ENCODE peak calls at places on chromosomes 2 and 18, in four cellular contexts. W, K, H and S are unnamed samples.
A peak's percentile ranks its signal among the peaks of the same experiment; 100 is the strongest.

GRCh38 chr18:46264255-46264654 is 160.1 kb downstream of the HAUS1 start:
- DNase-seq in W (peak; percentile 26), K (no peak), H (no peak), S (no peak)

GRCh38 chr2:158781562-158781961 is 13.6 kb upstream of the DAPL1 start:
- DNase-seq in W (peak; percentile 81), K (peak; percentile 64), H (peak; percentile 37), S (no peak)

GRCh38 chr2:25000503-25001328 is 29.0 kb upstream of the DNAJC27 start:
- DNase-seq in W (no peak), K (no peak), H (peak; percentile 68), S (no peak)

GRCh38 chr2:150339282-150339681 is 148.2 kb downstream of the RND3 start:
- DNase-seq in W (no peak), K (no peak), H (peak; percentile 10), S (no peak)

GRCh38 chr2:191757256-191757655 is 79.3 kb downstream of the NABP1 start:
- DNase-seq in W (no peak), K (no peak), H (no peak), S (no peak)

GRCh38 chr2:233413529-233414272 is 59.4 kb downstream of the DGKD start:
- DNase-seq in W (no peak), K (peak; percentile 42), H (peak; percentile 46), S (no peak)

GRCh38 chr18:28003451-28003850 is 173.5 kb downstream of the CDH2 start:
- DNase-seq in W (no peak), K (no peak), H (peak; percentile 68), S (no peak)

GRCh38 chr2:150188177-150188576 is 299.3 kb downstream of the RND3 start:
- DNase-seq in W (no peak), K (peak; percentile 21), H (no peak), S (no peak)

GRCh38 chr2:24272907-24273306 is 87.4 kb downstream of the ITSN2 start:
- DNase-seq in W (no peak), K (no peak), H (no peak), S (no peak)

GRCh38 chr18:27581261-27581904 is 396.3 kb upstream of the CHST9 start:
- DNase-seq in W (no peak), K (no peak), H (no peak), S (no peak)

GRCh38 chr2:43605079-43605655 is 9.3 kb upstream of the THADA start:
- DNase-seq in W (peak; percentile 76), K (no peak), H (peak; percentile 72), S (no peak)

GRCh38 chr18:6750411-6750810 is 20.9 kb downstream of the ARHGAP28 start:
- DNase-seq in W (no peak), K (no peak), H (no peak), S (no peak)

GRCh38 chr2:217049931-217050330 is 190.1 kb upstream of the TNP1 start:
- DNase-seq in W (no peak), K (no peak), H (no peak), S (no peak)

GRCh38 chr2:38702413-38702812 is 36.5 kb downstream of the GALM start:
- DNase-seq in W (peak; percentile 58), K (no peak), H (peak; percentile 95), S (no peak)

GRCh38 chr2:207258191-207258991 is 92.6 kb upstream of the KLF7 start:
- DNase-seq in W (peak; percentile 79), K (peak; percentile 74), H (peak; percentile 100), S (no peak)

GRCh38 chr18:47873625-47874024 is 56.8 kb downstream of the SMAD2 start:
- DNase-seq in W (no peak), K (no peak), H (no peak), S (no peak)

GRCh38 chr2:227703961-227704360 is 13.9 kb downstream of the SLC19A3 start:
- DNase-seq in W (no peak), K (peak; percentile 33), H (peak; percentile 13), S (no peak)

GRCh38 chr18:457120-457519 is 43.4 kb downstream of the COLEC12 start:
- DNase-seq in W (peak; percentile 58), K (no peak), H (peak; percentile 70), S (peak; percentile 46)

GRCh38 chr18:12282436-12283039 is 25.5 kb upstream of the TUBB6 start:
- DNase-seq in W (no peak), K (peak; percentile 88), H (peak; percentile 93), S (no peak)

GRCh38 chr2:152421521-152422367 is 86.8 kb downstream of the FMNL2 start:
- DNase-seq in W (peak; percentile 82), K (peak; percentile 96), H (peak; percentile 99), S (no peak)

GRCh38 chr2:71631411-71631931 is 178.1 kb downstream of the DYSF start:
- DNase-seq in W (peak; percentile 55), K (no peak), H (no peak), S (no peak)

GRCh38 chr2:239380831-239381708 is 19.8 kb downstream of the HDAC4 start:
- DNase-seq in W (no peak), K (no peak), H (no peak), S (no peak)

GRCh38 chr2:229905601-229906000 is 16.2 kb downstream of the TRIP12 start:
- DNase-seq in W (no peak), K (no peak), H (no peak), S (no peak)

GRCh38 chr2:109377976-109378375 is 235.8 kb downstream of the SEPTIN10 start:
- DNase-seq in W (no peak), K (no peak), H (no peak), S (no peak)

GRCh38 chr2:31011565-31011964 is 126.7 kb downstream of the GALNT14 start:
- DNase-seq in W (no peak), K (no peak), H (no peak), S (no peak)

GRCh38 chr2:230671117-230671516 is 41.5 kb upstream of the CAB39 start:
- DNase-seq in W (no peak), K (peak; percentile 63), H (peak; percentile 93), S (no peak)

GRCh38 chr2:46651363-46652099 is 172.2 kb downstream of the TMEM247 start:
- DNase-seq in W (peak; percentile 16), K (no peak), H (peak; percentile 44), S (no peak)

GRCh38 chr2:46648141-46648742 is 168.9 kb downstream of the TMEM247 start:
- DNase-seq in W (peak; percentile 22), K (no peak), H (peak; percentile 53), S (no peak)

GRCh38 chr2:46649004-46649403 is 169.6 kb downstream of the TMEM247 start:
- DNase-seq in W (no peak), K (no peak), H (no peak), S (no peak)

GRCh38 chr2:46652514-46653170 is 173.3 kb downstream of the TMEM247 start:
- DNase-seq in W (no peak), K (no peak), H (no peak), S (no peak)

DNA sequence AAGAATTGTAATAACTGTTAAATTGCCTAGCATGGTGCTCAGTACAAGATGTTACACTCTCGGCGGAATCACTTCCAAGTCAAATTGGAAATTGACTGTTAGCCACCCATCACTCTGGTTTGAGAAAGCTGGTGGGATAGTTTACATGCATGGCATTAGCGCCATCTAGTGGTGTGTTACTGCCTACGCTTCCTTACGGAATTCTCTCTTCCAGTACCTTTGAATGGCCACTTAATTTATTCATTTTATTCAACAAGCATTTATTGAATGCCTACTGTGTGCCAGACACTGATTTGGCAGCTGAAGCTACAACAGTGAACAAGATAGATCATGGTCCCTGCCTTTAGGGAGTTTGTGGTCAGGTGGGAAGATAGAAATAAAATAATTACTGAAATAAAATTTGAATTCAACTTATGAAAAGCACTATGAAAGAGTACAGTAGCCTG is 171.2 kb downstream of the TMEM247 start:
- DNase-seq in W (peak; percentile 93), K (no peak), H (peak; percentile 90), S (peak; percentile 30)
- TF ChIP-seq CTCF in W (peak; percentile 91), K (peak; percentile 98), H (peak; percentile 95), S (peak; percentile 96)

DNA sequence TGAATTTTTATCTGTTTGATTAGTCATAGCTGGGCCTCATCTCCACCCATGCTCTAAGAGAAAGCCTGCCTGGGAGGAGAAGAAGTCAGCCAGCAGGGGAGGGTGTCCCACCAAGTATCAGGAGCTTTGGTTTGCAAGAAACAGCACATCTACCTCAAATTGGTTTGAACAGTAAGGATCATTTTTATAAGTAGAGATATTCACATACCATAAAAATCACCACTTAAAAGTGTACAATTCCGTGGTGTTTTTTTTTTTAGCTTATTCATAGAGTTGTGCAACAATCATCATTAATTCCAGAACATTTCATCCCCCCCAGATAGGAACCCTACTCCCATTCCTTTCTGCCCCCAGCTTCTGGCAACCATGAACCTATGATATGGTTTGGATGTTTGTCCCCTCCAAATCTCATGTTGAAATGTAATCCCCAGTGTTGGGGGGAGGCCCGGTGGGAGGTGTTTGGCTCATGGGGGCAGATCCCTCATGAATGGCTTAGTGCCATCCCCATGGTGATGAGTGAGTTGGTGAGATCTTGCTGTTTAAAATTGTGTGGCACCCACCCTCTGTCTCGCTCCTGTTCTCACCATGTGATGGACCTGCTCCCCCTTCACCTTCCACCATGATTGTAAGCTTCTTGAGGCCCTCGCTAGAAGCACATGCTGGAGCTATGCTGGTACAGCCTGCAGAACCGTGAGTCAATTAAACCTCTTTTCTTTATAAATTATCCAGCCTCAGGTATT is 36.2 kb upstream of the HS6ST1 start:
- DNase-seq in W (no peak), K (no peak), H (peak; percentile 50), S (no peak)
- TF ChIP-seq CTCF in W (peak; percentile 4), K (peak; percentile 44), H (peak; percentile 40), S (no peak)

GRCh38 chr2:197848602-197849001 is 44.2 kb downstream of the PLCL1 start:
- DNase-seq in W (no peak), K (no peak), H (no peak), S (no peak)
- TF ChIP-seq CTCF in W (no peak), K (no peak), H (no peak), S (no peak)

GRCh38 chr2:95552911-95553310 is 38.9 kb upstream of the TRIM43 start:
- DNase-seq in W (no peak), K (no peak), H (no peak), S (no peak)

GRCh38 chr2:95551055-95551568 is 40.7 kb upstream of the TRIM43 start:
- DNase-seq in W (no peak), K (no peak), H (no peak), S (no peak)
- TF ChIP-seq CTCF in W (no peak), K (no peak), H (no peak), S (no peak)

DNA sequence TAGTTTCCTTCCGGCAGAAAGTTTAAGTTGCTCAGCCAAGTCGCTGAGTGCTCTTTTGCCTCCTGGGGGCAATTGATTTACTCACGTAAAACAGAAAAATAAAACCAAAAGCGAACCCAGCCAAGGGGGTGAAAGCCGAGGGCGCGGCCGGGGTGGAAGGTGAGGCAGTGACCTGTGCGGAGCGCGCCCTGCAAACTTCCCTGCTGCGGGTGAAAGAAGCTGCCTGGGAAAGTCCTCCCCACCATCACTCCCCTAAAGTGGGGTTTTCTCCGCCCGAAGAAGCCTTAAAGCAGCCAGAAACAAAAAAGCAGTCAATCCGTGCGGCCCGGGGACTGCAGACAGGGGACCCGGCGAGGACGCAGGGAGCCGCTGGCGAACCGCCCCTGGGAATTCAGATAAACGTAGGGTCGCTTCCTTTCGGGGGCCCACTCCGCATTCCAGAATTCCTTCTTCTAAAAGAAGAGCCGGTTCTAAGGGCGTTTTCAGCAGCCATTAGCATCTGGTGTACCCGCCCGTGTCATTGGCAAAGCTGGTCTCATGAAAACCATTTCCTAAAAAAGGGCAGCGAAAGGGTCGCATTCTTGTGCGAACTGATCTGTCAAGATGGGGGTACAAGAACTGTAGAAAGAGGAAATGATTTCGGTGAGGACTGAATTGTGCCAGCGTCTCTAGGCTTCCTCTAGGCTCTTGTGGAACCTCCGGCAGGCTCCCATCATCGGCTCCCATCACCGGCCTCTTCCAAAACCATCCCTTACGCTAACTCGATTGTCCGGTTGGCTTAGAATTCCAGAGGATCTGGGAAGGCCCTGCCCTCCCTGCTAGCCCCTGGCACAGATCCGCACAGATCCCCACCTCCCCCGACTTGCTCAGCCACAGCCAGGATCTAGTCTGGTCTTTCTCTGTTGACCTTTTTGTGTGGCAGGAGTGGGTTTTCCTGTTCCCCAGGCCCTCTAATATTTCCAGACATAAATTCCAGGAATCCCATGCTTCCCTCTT is 1.1 kb downstream of the RAB31 start:
- DNase-seq in W (peak; percentile 19), K (no peak), H (no peak), S (peak; percentile 53)
- TF ChIP-seq CTCF in W (no peak), K (no peak), H (no peak), S (no peak)